ENCODE peak calls at places on chromosomes 1 and 21, in ten cellular contexts. I is SW480; X is GM20000; Z is progenitor cell of endocrine pancreas; G is NCI-H1105; Q is lower lobe of right lung; K is activated CD4-positive, alpha-beta memory T cell treated with anti-CD3 and anti-CD28 coated beads, Interleukin-2, amount 10 ng/mL, durations not matched to agents 7 days and 5 days; E is activated CD4-positive, alpha-beta T cell treated with anti-CD3 and anti-CD28 coated beads for 48 hours; R is KBM-7; A is substantia nigra. Y is an unnamed sample.

GRCh38 chr1:89578151-89578550 is 53.5 kb downstream of the LRRC8B start:
- DNase-seq in I (no peak), X (no peak), Z (no peak), G (no peak), Q (no peak), K (no peak), E (no peak), R (no peak), A (no peak), Y (no peak)

GRCh38 chr1:180244840-180245239 is 14.8 kb downstream of the LHX4 start:
- DNase-seq in I (no peak), X (no peak), Z (no peak), G (no peak), Q (peak), K (no peak), E (no peak), R (no peak), A (no peak), Y (no peak)

GRCh38 chr1:192668434-192668983 is 32.6 kb downstream of the RGS13 start:
- DNase-seq in I (no peak), X (no peak), Z (no peak), G (no peak), Q (no peak), K (no peak), E (no peak), R (no peak), A (no peak), Y (no peak)

GRCh38 chr1:239999170-239999569 is 92.5 kb upstream of the FMN2 start:
- DNase-seq in I (no peak), X (no peak), Z (no peak), G (no peak), Q (no peak), K (no peak), E (no peak), R (no peak), A (no peak), Y (no peak)

GRCh38 chr1:196423612-196424011 is 184.6 kb downstream of the KCNT2 start:
- DNase-seq in I (no peak), X (no peak), Z (no peak), G (no peak), Q (no peak), K (no peak), E (no peak), R (no peak), A (no peak), Y (no peak)

GRCh38 chr1:29305943-29306342 is 69.6 kb downstream of the PTPRU start:
- DNase-seq in I (no peak), X (no peak), Z (no peak), G (no peak), Q (no peak), K (no peak), E (no peak), R (no peak), A (no peak), Y (no peak)

GRCh38 chr1:44862829-44863406 is 19.9 kb upstream of the PTCH2 start:
- DNase-seq in I (no peak), X (no peak), Z (no peak), G (no peak), Q (no peak), K (no peak), E (no peak), R (no peak), A (no peak), Y (no peak)

GRCh38 chr21:28228624-28228995 is 764.1 kb downstream of the LTN1 start:
- DNase-seq in I (no peak), X (no peak), Z (no peak), G (no peak), Q (no peak), K (no peak), E (no peak), R (no peak), A (no peak), Y (no peak)

GRCh38 chr1:117886101-117886795 is 43.2 kb downstream of the GDAP2 start:
- DNase-seq in I (no peak), X (no peak), Z (no peak), G (no peak), Q (no peak), K (no peak), E (no peak), R (no peak), A (no peak), Y (no peak)

GRCh38 chr1:161225178-161225533 is 704 bp upstream of the TOMM40L start:
- DNase-seq in I (no peak), X (no peak), Z (no peak), G (no peak), Q (no peak), K (no peak), E (no peak), R (no peak), A (no peak), Y (no peak)

GRCh38 chr1:51937112-51937511 is 53.4 kb downstream of the RAB3B start:
- DNase-seq in I (no peak), X (no peak), Z (no peak), G (no peak), Q (no peak), K (no peak), E (no peak), R (no peak), A (no peak), Y (no peak)

GRCh38 chr21:43864313-43864805 is 664 bp upstream of the AGPAT3 start:
- DNase-seq in I (peak), X (peak), Z (peak), G (peak), Q (peak), K (peak), E (peak), R (peak), A (no peak), Y (peak)

GRCh38 chr1:115466433-115466832 is 128.4 kb upstream of the NGF start:
- DNase-seq in I (no peak), X (no peak), Z (no peak), G (no peak), Q (no peak), K (no peak), E (no peak), R (no peak), A (no peak), Y (no peak)

GRCh38 chr1:41343790-41344679 is 17.2 kb upstream of the FOXO6 start:
- DNase-seq in I (no peak), X (no peak), Z (no peak), G (no peak), Q (no peak), K (peak), E (no peak), R (peak), A (no peak), Y (no peak)

GRCh38 chr1:154463512-154463990 is 38.5 kb upstream of the TDRD10 start:
- DNase-seq in I (no peak), X (peak), Z (no peak), G (no peak), Q (no peak), K (peak), E (peak), R (peak), A (no peak), Y (peak)

GRCh38 chr1:186899577-186899976 is 70.8 kb downstream of the PLA2G4A start:
- DNase-seq in I (no peak), X (peak), Z (no peak), G (no peak), Q (no peak), K (no peak), E (peak), R (no peak), A (no peak), Y (peak)

GRCh38 chr21:21103692-21104091 is 105.5 kb downstream of the NCAM2 start:
- DNase-seq in I (no peak), X (no peak), Z (no peak), G (no peak), Q (no peak), K (no peak), E (no peak), R (no peak), A (no peak), Y (no peak)

GRCh38 chr1:97827887-97828286 is 92.9 kb downstream of the DPYD start:
- DNase-seq in I (no peak), X (peak), Z (no peak), G (no peak), Q (no peak), K (no peak), E (no peak), R (no peak), A (no peak), Y (peak)

GRCh38 chr21:37253991-37254390 is 13.1 kb downstream of the VPS26C start:
- DNase-seq in I (no peak), X (no peak), Z (no peak), G (peak), Q (no peak), K (no peak), E (no peak), R (no peak), A (no peak), Y (no peak)

GRCh38 chr1:85275701-85276289 is 637 bp downstream of the BCL10 start:
- DNase-seq in I (no peak), X (peak), Z (no peak), G (no peak), Q (no peak), K (no peak), E (no peak), R (no peak), A (no peak), Y (no peak)

GRCh38 chr1:84773933-84774497 is 83.8 kb upstream of the SSX2IP start:
- DNase-seq in I (no peak), X (no peak), Z (no peak), G (no peak), Q (no peak), K (no peak), E (no peak), R (no peak), A (no peak), Y (no peak)

GRCh38 chr1:2271841-2272655 is 43.9 kb downstream of the SKI start:
- DNase-seq in I (peak), X (no peak), Z (no peak), G (no peak), Q (no peak), K (no peak), E (no peak), R (no peak), A (no peak), Y (no peak)

GRCh38 chr1:117215733-117216462 is 5.2 kb upstream of the VTCN1 start:
- DNase-seq in I (no peak), X (no peak), Z (no peak), G (no peak), Q (no peak), K (no peak), E (no peak), R (no peak), A (no peak), Y (no peak)

GRCh38 chr1:166974647-166975345 is 544 bp downstream of the ILDR2 start:
- DNase-seq in I (peak), X (peak), Z (no peak), G (no peak), Q (no peak), K (peak), E (peak), R (peak), A (no peak), Y (no peak)

GRCh38 chr1:29508458-29509107 is 272.3 kb downstream of the PTPRU start:
- DNase-seq in I (no peak), X (no peak), Z (no peak), G (no peak), Q (no peak), K (no peak), E (no peak), R (no peak), A (no peak), Y (no peak)

GRCh38 chr1:192984058-192984457 is 75.1 kb downstream of the UCHL5 start:
- DNase-seq in I (no peak), X (no peak), Z (no peak), G (no peak), Q (no peak), K (no peak), E (peak), R (no peak), A (no peak), Y (no peak)

GRCh38 chr1:207808911-207809555 is 57.2 kb downstream of the CD46 start:
- DNase-seq in I (no peak), X (no peak), Z (no peak), G (no peak), Q (no peak), K (peak), E (no peak), R (no peak), A (no peak), Y (no peak)

GRCh38 chr1:116879478-116880133 is 30.1 kb upstream of the PTGFRN start:
- DNase-seq in I (no peak), X (no peak), Z (no peak), G (no peak), Q (no peak), K (no peak), E (no peak), R (no peak), A (no peak), Y (peak)

GRCh38 chr1:10815863-10816195 is 19.4 kb upstream of the CASZ1 start:
- DNase-seq in I (no peak), X (no peak), Z (no peak), G (no peak), Q (no peak), K (no peak), E (no peak), R (no peak), A (no peak), Y (no peak)

GRCh38 chr21:30839304-30839703 is 9.7 kb upstream of the KRTAP7-1 start:
- DNase-seq in I (peak), X (peak), Z (peak), G (no peak), Q (no peak), K (peak), E (peak), R (peak), A (peak), Y (no peak)

GRCh38 chr1:98119793-98120192 is 199.0 kb upstream of the DPYD start:
- DNase-seq in I (no peak), X (no peak), Z (peak), G (peak), Q (no peak), K (no peak), E (no peak), R (peak), A (no peak), Y (no peak)

GRCh38 chr1:17802164-17802563 is 47.0 kb downstream of the ACTL8 start:
- DNase-seq in I (no peak), X (no peak), Z (no peak), G (no peak), Q (no peak), K (no peak), E (no peak), R (no peak), A (no peak), Y (no peak)

GRCh38 chr21:42524341-42525227 is 10.9 kb downstream of the SLC37A1 start:
- DNase-seq in I (peak), X (peak), Z (peak), G (peak), Q (peak), K (no peak), E (peak), R (peak), A (no peak), Y (peak)